ENCODE peak calls at places on chromosomes 6 and 20, in seven cellular contexts. Q is CD4-positive, alpha-beta memory T cell; G is keratinocyte; L is stomach; J is adipocyte; X is endodermal cell; V is ascending aorta. O is an unnamed sample.
A peak's percentile ranks its signal among the peaks of the same experiment; 100 is the strongest.

GRCh38 chr6:39496951-39497350 is 174.4 kb upstream of the KCNK16 start:
- DNase-seq in V (peak; percentile 77), X (no peak), Q (no peak), G (no peak), L (peak; percentile 26), J (peak; percentile 81), O (peak; percentile 55)

GRCh38 chr6:100554228-100554627 is 89.5 kb upstream of the SIM1 start:
- DNase-seq in J (no peak), X (no peak), L (no peak), Q (no peak), V (no peak), G (no peak), O (no peak)

GRCh38 chr6:125858427-125859320 is 67.9 kb downstream of the NCOA7 start:
- DNase-seq in G (no peak), Q (peak; percentile 20), V (no peak), L (peak; percentile 62), X (peak; percentile 92), J (peak; percentile 83), O (no peak)

GRCh38 chr6:99613705-99614429 is 7.2 kb downstream of the PRDM13 start:
- DNase-seq in X (peak; percentile 85), Q (no peak), L (no peak), G (no peak), J (no peak), V (no peak), O (no peak)

GRCh38 chr20:51368461-51369211 is 173.9 kb downstream of the NFATC2 start:
- DNase-seq in Q (no peak), V (no peak), X (no peak), J (no peak), G (no peak), L (no peak), O (no peak)

GRCh38 chr6:138219398-138219797 is 1.1 kb upstream of the PBOV1 start:
- DNase-seq in G (no peak), J (no peak), L (peak; percentile 73), Q (no peak), V (no peak), X (no peak), O (no peak)

GRCh38 chr6:145367149-145367548 is 368.2 kb downstream of the EPM2A start:
- DNase-seq in V (no peak), Q (no peak), J (no peak), L (no peak), G (no peak), X (no peak), O (no peak)

GRCh38 chr6:134911532-134911931 is 38.4 kb downstream of the ALDH8A1 start:
- DNase-seq in V (no peak), Q (no peak), G (peak; percentile 59), L (no peak), X (no peak), J (peak; percentile 54), O (no peak)

GRCh38 chr6:34527751-34528670 is 28.1 kb downstream of the SPDEF start:
- DNase-seq in G (no peak), L (no peak), X (no peak), J (no peak), V (no peak), Q (no peak), O (no peak)

GRCh38 chr6:37913210-37913609 is 93.7 kb downstream of the ZFAND3 start:
- DNase-seq in X (no peak), G (no peak), J (peak; percentile 32), V (no peak), Q (no peak), L (no peak), O (no peak)

GRCh38 chr20:10524034-10524476 is 89.0 kb downstream of the SLX4IP start:
- DNase-seq in G (no peak), V (peak; percentile 70), Q (no peak), L (no peak), X (peak; percentile 79), J (no peak), O (peak; percentile 48)
- H3K4me1 ChIP-seq in G (peaks cover 49% of the 10 kb centered on the region), V (no peaks in the 10 kb centered on the region), Q (no peaks in the 10 kb centered on the region), L (peaks cover 33% of the 10 kb centered on the region), X (no peaks in the 10 kb centered on the region), J (peaks cover 23% of the 10 kb centered on the region), O (no peaks in the 10 kb centered on the region)

GRCh38 chr20:60253471-60253870 is 295.2 kb downstream of the CDH26 start:
- DNase-seq in L (no peak), G (no peak), X (no peak), V (no peak), Q (no peak), J (no peak), O (no peak)
- H3K27me3 ChIP-seq in L (peaks cover 47% of the 10 kb centered on the region), G (peaks cover 12% of the 10 kb centered on the region), X (no peaks in the 10 kb centered on the region), V (no peaks in the 10 kb centered on the region), Q (no peaks in the 10 kb centered on the region), J (no peaks in the 10 kb centered on the region), O (no peaks in the 10 kb centered on the region)

DNA sequence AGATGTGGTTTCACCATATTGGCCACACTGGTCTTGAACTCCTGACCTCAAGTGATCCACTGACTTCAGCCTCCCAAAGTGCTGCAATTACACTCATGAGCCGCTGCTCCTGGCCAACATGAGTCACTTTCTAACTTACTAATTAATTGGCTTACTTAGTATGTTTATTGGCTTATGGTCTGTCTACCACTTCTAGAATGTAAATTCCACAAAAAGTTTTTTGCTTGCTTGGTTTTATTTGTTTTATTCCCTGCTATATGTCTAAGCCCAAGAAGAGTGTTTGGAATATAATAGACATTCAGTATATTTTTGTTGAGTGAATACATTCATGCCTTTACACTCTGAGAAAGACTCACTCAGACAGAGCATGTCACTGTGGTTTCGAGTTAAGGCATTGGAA is 85.9 kb downstream of the SAMD3 start:
- DNase-seq in J (no peak), G (no peak), L (no peak), V (no peak), Q (no peak), X (no peak), O (no peak)
- H3K4me1 ChIP-seq in J (peaks cover 13% of the 10 kb centered on the region), G (no peaks in the 10 kb centered on the region), L (no peaks in the 10 kb centered on the region), V (no peaks in the 10 kb centered on the region), Q (peaks cover 83% of the 10 kb centered on the region), X (no peaks in the 10 kb centered on the region), O (no peaks in the 10 kb centered on the region)

GRCh38 chr6:43298565-43299337 is 691 bp downstream of the SLC22A7 start:
- DNase-seq in V (no peak), J (no peak), X (no peak), L (no peak), G (no peak), Q (no peak), O (no peak)
- H3K27me3 ChIP-seq in V (no peaks in the 10 kb centered on the region), J (peaks cover 57% of the 10 kb centered on the region), X (no peaks in the 10 kb centered on the region), L (peaks cover 57% of the 10 kb centered on the region), G (peaks cover 38% of the 10 kb centered on the region), Q (no peaks in the 10 kb centered on the region), O (peaks cover 7% of the 10 kb centered on the region)

GRCh38 chr20:33826270-33826897 is 15.2 kb downstream of the CHMP4B start:
- DNase-seq in J (no peak), L (no peak), Q (no peak), X (peak; percentile 77), V (no peak), G (no peak), O (no peak)
- H3K4me1 ChIP-seq in J (peaks cover 24% of the 10 kb centered on the region), L (peaks cover 86% of the 10 kb centered on the region), Q (peaks cover 56% of the 10 kb centered on the region), X (peaks cover 38% of the 10 kb centered on the region), V (peaks cover 54% of the 10 kb centered on the region), G (no peaks in the 10 kb centered on the region), O (peaks cover 91% of the 10 kb centered on the region)

O was measured in heart right ventricle.